ENCODE peak calls at places on chromosomes 3 and 15, in four cellular contexts. One of them, this sample, is unnamed.

GRCh38 chr3:38097446-38098375 is 39.2 kb downstream of the ACAA1 start:
- DNase-seq in HEK293T: no peak
- DNase-seq in activated CD8-positive, alpha-beta memory T cell treated with anti-CD3 and anti-CD28 coated beads for 48 hours: no peak
- DNase-seq in SK-N-DZ: no peak
- DNase-seq in this sample: no peak

GRCh38 chr3:151117044-151117443 is 31.6 kb downstream of the MED12L start:
- DNase-seq in activated CD8-positive, alpha-beta memory T cell treated with anti-CD3 and anti-CD28 coated beads for 48 hours: no peak
- DNase-seq in HEK293T: no peak
- DNase-seq in SK-N-DZ: no peak
- DNase-seq in this sample: no peak

GRCh38 chr3:8103954-8104353 is 397.7 kb upstream of the LMCD1 start:
- DNase-seq in SK-N-DZ: no peak
- DNase-seq in activated CD8-positive, alpha-beta memory T cell treated with anti-CD3 and anti-CD28 coated beads for 48 hours: no peak
- DNase-seq in HEK293T: no peak
- DNase-seq in this sample: no peak

GRCh38 chr3:124362418-124362817 is 367.8 kb upstream of the UMPS start:
- DNase-seq in activated CD8-positive, alpha-beta memory T cell treated with anti-CD3 and anti-CD28 coated beads for 48 hours: no peak
- DNase-seq in HEK293T: no peak
- DNase-seq in SK-N-DZ: no peak
- DNase-seq in this sample: no peak

GRCh38 chr3:148360046-148360445 is 337.7 kb upstream of the AGTR1 start:
- DNase-seq in SK-N-DZ: no peak
- DNase-seq in HEK293T: no peak
- DNase-seq in activated CD8-positive, alpha-beta memory T cell treated with anti-CD3 and anti-CD28 coated beads for 48 hours: no peak
- DNase-seq in this sample: no peak

GRCh38 chr3:64319391-64319790 is 94.1 kb upstream of the PRICKLE2 start:
- DNase-seq in HEK293T: no peak
- DNase-seq in activated CD8-positive, alpha-beta memory T cell treated with anti-CD3 and anti-CD28 coated beads for 48 hours: no peak
- DNase-seq in SK-N-DZ: no peak
- DNase-seq in this sample: no peak

GRCh38 chr15:31447893-31448634 is 121.4 kb downstream of the KLF13 start:
- DNase-seq in HEK293T: no peak
- DNase-seq in SK-N-DZ: no peak
- DNase-seq in activated CD8-positive, alpha-beta memory T cell treated with anti-CD3 and anti-CD28 coated beads for 48 hours: no peak
- DNase-seq in this sample: no peak

GRCh38 chr3:36707623-36708409 is 56.5 kb downstream of the DCLK3 start:
- DNase-seq in SK-N-DZ: peak
- DNase-seq in HEK293T: no peak
- DNase-seq in activated CD8-positive, alpha-beta memory T cell treated with anti-CD3 and anti-CD28 coated beads for 48 hours: no peak
- DNase-seq in this sample: no peak

GRCh38 chr3:57100046-57100695 is 39.7 kb downstream of the SPATA12 start:
- DNase-seq in SK-N-DZ: peak
- DNase-seq in activated CD8-positive, alpha-beta memory T cell treated with anti-CD3 and anti-CD28 coated beads for 48 hours: peak
- DNase-seq in HEK293T: peak
- DNase-seq in this sample: peak

This sample was measured in naive B cell.